ENCODE peak calls at places on chromosomes 12 and 14, in seven cellular contexts. H is aorta, R is tibial nerve, G is fibroblast of lung, M is breast epithelium, W is vagina, T is adrenal gland. F is an unnamed sample.

GRCh38 chr12:128817115-128818015 is 6.4 kb downstream of the SLC15A4 start:
- DNase-seq in H (peak; percentile 84), R (no peak), G (peak; percentile 43), M (peak; percentile 53), W (no peak), T (peak; percentile 59), F (no peak)

GRCh38 chr14:69260979-69261605 is 1.1 kb downstream of the GALNT16 start:
- DNase-seq in H (no peak), R (no peak), G (no peak), M (no peak), W (no peak), T (peak; percentile 57), F (no peak)

GRCh38 chr14:49194067-49194466 is 392.1 kb downstream of the RPS29 start:
- DNase-seq in H (peak; percentile 54), R (no peak), G (no peak), M (no peak), W (no peak), T (no peak), F (no peak)

GRCh38 chr12:51048601-51049369 is 658 bp downstream of the LETMD1 start:
- DNase-seq in H (no peak), R (no peak), G (no peak), M (no peak), W (no peak), T (no peak), F (no peak)

GRCh38 chr12:121064116-121064515 is 25.1 kb upstream of the OASL start:
- DNase-seq in H (no peak), R (no peak), G (no peak), M (no peak), W (no peak), T (no peak), F (no peak)

GRCh38 chr14:53955671-53956426 is 776 bp downstream of the BMP4 start:
- DNase-seq in H (peak; percentile 86), R (no peak), G (peak; percentile 56), M (peak; percentile 31), W (no peak), T (peak; percentile 59), F (no peak)

GRCh38 chr14:66076166-66076565 is 410.0 kb upstream of the CCDC196 start:
- DNase-seq in H (no peak), R (no peak), G (no peak), M (no peak), W (no peak), T (no peak), F (no peak)

GRCh38 chr14:61927521-61927920 is 165.3 kb downstream of the SNAPC1 start:
- DNase-seq in H (no peak), R (no peak), G (peak; percentile 31), M (no peak), W (no peak), T (no peak), F (no peak)

GRCh38 chr14:64763801-64764511 is 59.7 kb downstream of the PLEKHG3 start:
- DNase-seq in H (no peak), R (no peak), G (peak; percentile 26), M (no peak), W (no peak), T (no peak), F (no peak)

GRCh38 chr12:42590324-42590934 is 883 bp upstream of the PRICKLE1 start:
- DNase-seq in H (peak; percentile 56), R (no peak), G (peak; percentile 27), M (no peak), W (no peak), T (no peak), F (no peak)

GRCh38 chr12:99670635-99671034 is 23.1 kb downstream of the GARIN6 start:
- DNase-seq in H (no peak), R (no peak), G (no peak), M (no peak), W (no peak), T (no peak), F (peak; percentile 5)

GRCh38 chr12:47896022-47896421 is 8.8 kb downstream of the VDR start:
- DNase-seq in H (no peak), R (no peak), G (no peak), M (no peak), W (no peak), T (no peak), F (no peak)

GRCh38 chr12:12726543-12727093 is 9.4 kb downstream of the CDKN1B start:
- DNase-seq in H (no peak), R (no peak), G (peak; percentile 58), M (no peak), W (no peak), T (no peak), F (no peak)

GRCh38 chr12:131948166-131948712 is 1.5 kb upstream of the EP400 start:
- DNase-seq in H (no peak), R (no peak), G (no peak), M (no peak), W (no peak), T (no peak), F (no peak)

DNA sequence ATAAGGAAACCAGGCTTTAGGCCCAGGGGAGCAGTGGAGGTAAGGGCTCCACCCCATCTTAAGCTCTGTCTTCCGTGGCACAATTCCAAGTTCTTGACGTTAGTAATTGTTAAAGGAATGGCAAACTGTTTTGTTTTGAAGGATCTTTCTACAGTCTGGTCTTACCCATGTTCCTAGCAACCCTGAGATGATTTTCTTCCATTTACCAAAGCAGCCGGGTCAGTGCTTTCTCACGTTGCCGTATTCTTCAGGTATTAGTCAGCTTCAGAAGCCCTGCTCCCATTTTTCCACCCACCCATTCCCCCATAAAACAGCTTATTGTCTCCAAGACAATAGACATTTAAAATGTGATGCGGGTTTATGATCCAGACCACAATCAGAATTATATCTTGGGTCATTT is 10.3 kb downstream of the NRIP2 start:
- DNase-seq in H (no peak), R (no peak), G (no peak), M (no peak), W (no peak), T (no peak), F (no peak)
- H3K36me3 ChIP-seq in H (peaks cover 9% of the 10 kb centered on the region), R (peaks cover 24% of the 10 kb centered on the region), G (peaks cover 5% of the 10 kb centered on the region), M (peaks cover 6% of the 10 kb centered on the region), W (no peaks in the 10 kb centered on the region), T (peaks cover 95% of the 10 kb centered on the region), F (peaks cover 27% of the 10 kb centered on the region)

DNA sequence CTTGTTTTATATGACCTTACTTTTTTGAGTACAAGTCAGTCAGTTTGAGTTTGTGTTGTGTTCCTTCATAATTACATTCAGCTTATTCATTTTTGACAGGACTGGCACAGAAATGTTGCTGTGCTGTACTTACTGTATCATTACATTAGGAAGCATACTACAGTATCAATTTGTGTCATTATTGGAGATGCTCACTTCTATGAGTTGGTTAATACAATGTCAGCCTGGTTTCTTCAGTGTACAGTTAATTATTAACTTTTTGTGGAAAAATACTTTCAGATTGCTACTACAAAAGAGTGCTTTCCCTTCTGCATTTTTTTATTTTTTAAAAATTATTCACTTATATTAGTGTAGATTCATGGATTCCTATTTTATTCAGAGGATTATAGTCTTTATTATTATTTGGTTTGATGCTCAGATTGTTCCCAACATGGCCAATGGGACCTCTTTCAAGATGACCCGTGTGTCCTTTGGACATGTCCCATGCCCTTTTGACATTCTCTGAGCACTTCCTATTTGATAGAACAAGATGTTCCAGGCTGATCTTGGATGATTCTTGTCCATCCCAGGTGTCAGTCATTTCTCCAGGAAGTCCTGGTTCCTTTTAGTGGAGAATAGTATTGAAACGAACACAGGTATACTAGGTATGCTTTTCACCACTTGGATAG is 66.6 kb downstream of the MON2 start:
- DNase-seq in H (no peak), R (no peak), G (no peak), M (no peak), W (no peak), T (no peak), F (no peak)
- H3K27ac ChIP-seq in H (no peak overlapping the region), R (no peak overlapping the region), G (no peak overlapping the region), M (no peak overlapping the region), W (no peak overlapping the region), T (no peak overlapping the region), F (no peak overlapping the region)

GRCh38 chr14:32897724-32898064 is 41.0 kb upstream of the NPAS3 start:
- DNase-seq in H (no peak), R (no peak), G (no peak), M (no peak), W (no peak), T (peak; percentile 26), F (no peak)
- H3K4me3 ChIP-seq in H (peak overlapping the region; percentile 93), R (peak overlapping the region; percentile 50), G (peak overlapping the region; percentile 54), M (peak overlapping the region; percentile 47), W (peak overlapping the region; percentile 48), T (no peak overlapping the region), F (no peak overlapping the region)

GRCh38 chr14:67650694-67651093 is 23.7 kb downstream of the VTI1B start:
- DNase-seq in H (no peak), R (no peak), G (peak; percentile 51), M (no peak), W (no peak), T (no peak), F (no peak)

GRCh38 chr14:67646136-67646535 is 26.4 kb downstream of the ARG2 start:
- DNase-seq in H (no peak), R (no peak), G (no peak), M (no peak), W (no peak), T (no peak), F (no peak)

GRCh38 chr14:67652189-67652588 is 22.2 kb downstream of the VTI1B start:
- DNase-seq in H (no peak), R (no peak), G (no peak), M (no peak), W (no peak), T (no peak), F (no peak)

GRCh38 chr14:67653651-67654280 is 20.7 kb downstream of the VTI1B start:
- DNase-seq in H (no peak), R (no peak), G (peak; percentile 58), M (no peak), W (no peak), T (no peak), F (no peak)

DNA sequence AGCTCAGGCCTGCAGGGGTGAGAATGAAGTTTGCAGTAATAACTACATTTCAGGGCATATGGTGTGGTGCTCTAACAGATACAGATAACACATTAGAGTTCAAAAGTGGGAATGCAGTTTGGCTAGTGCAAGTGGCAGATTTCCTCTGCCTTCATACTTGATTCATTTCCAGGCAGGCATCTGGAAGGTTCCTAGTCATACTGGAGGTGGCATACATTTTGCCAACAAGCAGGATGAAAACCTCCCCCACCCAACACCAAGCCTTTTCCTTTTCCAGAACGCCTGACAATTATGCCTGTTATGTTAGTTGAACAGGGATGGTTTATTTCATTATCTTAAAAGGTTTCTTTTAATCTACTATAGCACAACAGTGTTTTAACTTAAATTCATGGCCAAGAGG is 24.3 kb downstream of the VTI1B start:
- DNase-seq in H (no peak), R (no peak), G (no peak), M (no peak), W (no peak), T (no peak), F (no peak)
- H3K36me3 ChIP-seq in H (peaks cover 24% of the 10 kb centered on the region), R (peaks cover 30% of the 10 kb centered on the region), G (peaks cover 7% of the 10 kb centered on the region), M (no peaks in the 10 kb centered on the region), W (no peaks in the 10 kb centered on the region), T (peaks cover 90% of the 10 kb centered on the region), F (peaks cover 21% of the 10 kb centered on the region)

GRCh38 chr12:24909667-24910066 is 39.2 kb downstream of the BCAT1 start:
- DNase-seq in H (peak; percentile 88), R (peak; percentile 23), G (peak; percentile 93), M (no peak), W (no peak), T (peak; percentile 35), F (no peak)
- H3K27ac ChIP-seq in H (no peak overlapping the region), R (no peak overlapping the region), G (peak overlapping the region; percentile 77), M (no peak overlapping the region), W (no peak overlapping the region), T (no peak overlapping the region), F (no peak overlapping the region)

DNA sequence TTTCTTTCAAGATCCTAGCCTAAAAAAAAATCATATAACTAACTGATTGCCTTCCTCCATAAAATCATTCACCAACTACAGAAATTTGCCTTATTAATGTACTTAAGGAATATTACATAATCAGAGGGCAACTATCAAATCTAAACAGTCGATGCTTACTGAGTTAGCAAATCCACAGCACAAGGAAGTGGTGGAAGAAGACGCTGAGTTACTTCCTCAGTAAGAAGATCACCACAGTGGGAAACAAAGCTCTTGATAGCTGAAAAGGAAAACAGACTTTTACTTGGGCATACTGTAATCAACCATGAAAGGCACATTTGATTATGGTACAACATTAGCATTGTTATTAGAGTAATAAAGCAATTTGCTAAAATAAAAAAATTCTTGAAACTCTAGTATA is 48.7 kb downstream of the HEATR5A start:
- DNase-seq in H (no peak), R (no peak), G (no peak), M (no peak), W (no peak), T (no peak), F (no peak)
- H3K4me3 ChIP-seq in H (no peak overlapping the region), R (no peak overlapping the region), G (no peak overlapping the region), M (no peak overlapping the region), W (no peak overlapping the region), T (no peak overlapping the region), F (no peak overlapping the region)